ENCODE peak calls at places on chromosomes 6 and 20, in nine cellular contexts. I is ovary, U is heart right ventricle, V is heart left ventricle, P is brain microvascular endothelial cell, Q is AG10803, L is thyroid gland, Y is HCT116, M is left ventricle myocardium inferior. W is an unnamed sample.

GRCh38 chr6:42292002-42292735 is 74.5 kb upstream of the MRPS10 start:
- DNase-seq in I (no peak), U (no peak), V (no peak), P (peak; percentile 85), Q (peak; percentile 67), L (no peak), Y (peak; percentile 55), M (no peak), W (peak; percentile 75)

GRCh38 chr20:11229772-11230171 is 556.0 kb upstream of the JAG1 start:
- DNase-seq in I (peak; percentile 57), U (peak; percentile 54), V (peak; percentile 50), P (peak; percentile 99), Q (peak; percentile 96), L (peak; percentile 4), Y (peak; percentile 34), M (peak; percentile 33), W (peak; percentile 96)

GRCh38 chr6:10837692-10837996 is 695 bp downstream of the MAK start:
- DNase-seq in I (no peak), U (peak; percentile 12), V (peak; percentile 10), P (peak; percentile 3), Q (no peak), L (peak; percentile 5), Y (no peak), M (no peak), W (no peak)

GRCh38 chr6:20757761-20758160 is 223.5 kb downstream of the CDKAL1 start:
- DNase-seq in I (no peak), U (no peak), V (no peak), P (peak; percentile 28), Q (peak; percentile 25), L (no peak), Y (no peak), M (no peak), W (peak; percentile 7)

GRCh38 chr6:39934060-39934757 is at the start of gene MOCS1:
- DNase-seq in I (peak; percentile 86), U (peak; percentile 87), V (peak; percentile 88), P (peak; percentile 40), Q (peak; percentile 61), L (peak; percentile 86), Y (peak; percentile 32), M (peak; percentile 92), W (peak; percentile 67)

GRCh38 chr20:59832406-59833156 is 100.9 kb downstream of the SYCP2 start:
- DNase-seq in I (no peak), U (no peak), V (no peak), P (no peak), Q (no peak), L (no peak), Y (no peak), M (peak; percentile 5), W (no peak)

GRCh38 chr6:32154514-32155161 is 697 bp downstream of the PPT2 start:
- DNase-seq in I (peak; percentile 76), U (peak; percentile 66), V (peak; percentile 60), P (peak; percentile 55), Q (peak; percentile 58), L (peak; percentile 87), Y (peak; percentile 54), M (peak; percentile 45), W (peak; percentile 81)

GRCh38 chr6:160930547-160931377 is 60.8 kb upstream of the MAP3K4 start:
- DNase-seq in I (peak; percentile 86), U (peak; percentile 72), V (peak; percentile 74), P (peak; percentile 62), Q (peak; percentile 95), L (peak; percentile 76), Y (peak; percentile 23), M (peak; percentile 76), W (peak; percentile 93)

GRCh38 chr6:7534192-7534591 is 7.3 kb upstream of the DSP start:
- DNase-seq in I (no peak), U (no peak), V (no peak), P (no peak), Q (no peak), L (no peak), Y (no peak), M (no peak), W (no peak)

GRCh38 chr20:20233041-20233514 is 134.8 kb upstream of the INSM1 start:
- DNase-seq in I (no peak), U (no peak), V (no peak), P (no peak), Q (no peak), L (no peak), Y (no peak), M (no peak), W (no peak)

GRCh38 chr6:45420909-45421699 is 43.4 kb upstream of the SUPT3H start:
- DNase-seq in I (no peak), U (no peak), V (no peak), P (no peak), Q (peak; percentile 33), L (no peak), Y (no peak), M (no peak), W (no peak)

GRCh38 chr6:45423111-45423900 is 45.6 kb upstream of the SUPT3H start:
- DNase-seq in I (peak; percentile 53), U (peak; percentile 17), V (peak; percentile 40), P (no peak), Q (peak; percentile 33), L (peak; percentile 12), Y (no peak), M (peak; percentile 30), W (peak; percentile 71)

GRCh38 chr6:45422541-45423110 is 44.9 kb upstream of the SUPT3H start:
- DNase-seq in I (peak; percentile 47), U (peak; percentile 26), V (peak; percentile 33), P (peak; percentile 55), Q (peak; percentile 62), L (peak; percentile 32), Y (no peak), M (peak; percentile 39), W (peak; percentile 41)

GRCh38 chr6:45420083-45420908 is 42.6 kb upstream of the SUPT3H start:
- DNase-seq in I (peak; percentile 26), U (no peak), V (no peak), P (peak; percentile 53), Q (peak; percentile 60), L (no peak), Y (no peak), M (peak; percentile 13), W (peak; percentile 77)

DNA sequence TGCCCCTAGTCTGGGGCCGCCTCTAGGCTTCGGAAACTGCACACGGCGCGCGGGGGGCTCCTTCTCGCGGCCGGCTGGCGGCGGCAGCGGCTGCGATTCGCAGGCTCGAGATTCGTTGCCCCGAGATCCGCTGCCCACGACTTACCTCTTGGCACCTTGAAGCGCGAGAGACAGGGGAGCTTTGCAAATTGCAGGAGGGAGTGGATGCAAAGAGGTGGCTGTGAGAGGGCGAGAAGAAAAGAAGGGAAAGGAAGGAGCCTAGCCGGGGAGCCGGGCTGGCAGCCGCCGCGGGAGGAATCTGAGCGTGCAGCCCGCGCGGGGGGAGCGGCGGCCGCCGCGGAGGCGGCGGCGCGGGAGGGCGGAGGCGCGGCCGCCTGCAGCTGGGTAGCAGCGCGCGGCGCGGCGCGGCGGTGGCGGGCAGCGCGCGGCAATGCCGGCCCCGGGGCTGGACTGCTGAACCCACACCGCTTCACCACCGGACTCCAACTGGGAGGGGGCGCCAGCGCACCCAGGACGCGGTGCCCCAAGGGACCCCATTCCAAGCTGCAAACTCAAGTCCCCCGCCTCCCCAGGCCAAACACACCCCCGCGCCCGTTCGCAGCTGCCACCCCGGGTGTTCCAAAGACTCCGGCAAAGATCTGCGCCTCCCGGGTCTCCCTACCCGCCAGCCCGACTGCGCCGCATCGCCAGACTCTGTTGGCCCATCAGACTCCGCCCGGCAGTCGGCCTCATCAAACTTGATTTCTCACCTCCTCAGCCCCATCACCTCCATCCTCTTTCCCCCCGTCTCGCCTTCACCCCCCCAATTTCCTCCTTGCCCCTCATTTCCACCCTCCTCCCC is 44.2 kb upstream of the SUPT3H start:
- DNase-seq in I (peak; percentile 69), U (peak; percentile 46), V (peak; percentile 55), P (peak; percentile 54), Q (peak; percentile 76), L (peak; percentile 59), Y (no peak), M (peak; percentile 54), W (peak; percentile 76)
- TF ChIP-seq CTCF in I (no peak), U (peak; percentile 44), V (peak; percentile 21), P (peak; percentile 42), Q (peak; percentile 35), L (no peak), Y (peak; percentile 15), M (peak; percentile 24), W (peak; percentile 17)

GRCh38 chr6:54846857-54847721 is 518 bp downstream of the FAM83B start:
- DNase-seq in I (no peak), U (no peak), V (no peak), P (no peak), Q (no peak), L (peak; percentile 54), Y (no peak), M (no peak), W (peak; percentile 4)
- H3K4me3 ChIP-seq in I (peak overlapping the region; percentile 17), U (peak overlapping the region; percentile 47), V (peak overlapping the region; percentile 61), P (peak overlapping the region; percentile 49), Q (peak overlapping the region; percentile 58), L (peak overlapping the region; percentile 42), Y (peak overlapping the region; percentile 89), M (peak overlapping the region; percentile 69), W (peak overlapping the region; percentile 62)

GRCh38 chr6:143962644-143962929 is 45.5 kb downstream of the PLAGL1 start:
- DNase-seq in I (no peak), U (no peak), V (no peak), P (peak; percentile 11), Q (peak; percentile 87), L (peak; percentile 14), Y (no peak), M (no peak), W (peak; percentile 27)
- TF ChIP-seq CTCF in I (no peak), U (peak; percentile 55), V (peak; percentile 23), P (peak; percentile 64), Q (peak; percentile 67), L (no peak), Y (no peak), M (peak; percentile 51), W (peak; percentile 55)

GRCh38 chr6:133130863-133131262 is 110.3 kb upstream of the EYA4 start:
- DNase-seq in I (no peak), U (peak; percentile 78), V (peak; percentile 77), P (no peak), Q (no peak), L (peak; percentile 92), Y (peak; percentile 81), M (peak; percentile 80), W (peak; percentile 32)

GRCh38 chr6:133132583-133132982 is 108.6 kb upstream of the EYA4 start:
- DNase-seq in I (no peak), U (no peak), V (no peak), P (no peak), Q (no peak), L (no peak), Y (no peak), M (no peak), W (no peak)

GRCh38 chr6:133131621-133132020 is 109.5 kb upstream of the EYA4 start:
- DNase-seq in I (no peak), U (no peak), V (no peak), P (no peak), Q (no peak), L (no peak), Y (no peak), M (no peak), W (no peak)

GRCh38 chr6:133129556-133129955 is 111.6 kb upstream of the EYA4 start:
- DNase-seq in I (no peak), U (no peak), V (no peak), P (no peak), Q (no peak), L (no peak), Y (no peak), M (no peak), W (no peak)

DNA sequence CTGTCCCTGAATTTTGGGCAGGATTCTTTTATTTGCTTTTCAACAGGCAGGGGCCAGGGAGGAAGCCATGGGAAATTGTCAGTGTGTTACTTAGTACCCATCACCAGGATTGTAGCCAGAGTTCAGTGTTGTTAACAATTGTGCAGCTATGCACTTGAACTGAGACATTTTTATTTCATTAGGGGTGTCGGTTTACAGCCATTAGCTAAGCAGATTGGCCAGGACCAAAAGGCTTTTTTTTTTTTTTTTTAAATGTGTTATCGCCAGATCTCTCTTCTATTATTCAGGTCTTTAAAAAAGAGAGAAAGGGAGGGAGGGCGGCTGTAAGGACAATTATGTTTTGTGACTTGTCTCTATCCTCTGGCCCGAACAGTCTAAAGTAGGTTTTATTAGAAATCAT is 109.1 kb upstream of the EYA4 start:
- DNase-seq in I (no peak), U (no peak), V (no peak), P (no peak), Q (no peak), L (no peak), Y (no peak), M (no peak), W (peak; percentile 50)
- H3K4me3 ChIP-seq in I (no peak overlapping the region), U (no peak overlapping the region), V (no peak overlapping the region), P (no peak overlapping the region), Q (no peak overlapping the region), L (no peak overlapping the region), Y (no peak overlapping the region), M (no peak overlapping the region), W (no peak overlapping the region)